ENCODE peak calls at places on chromosomes 4 and X, in six cellular contexts. S, T, Z, H, I and D are unnamed samples.

GRCh38 chrX:66110112-66110511 is 53.9 kb upstream of the HEPH start:
- DNase-seq in S (no peak), T (no peak), Z (peak; percentile 29), H (no peak), I (no peak), D (no peak)

GRCh38 chr4:173556398-173557131 is 26.5 kb upstream of the HAND2 start:
- DNase-seq in S (no peak), T (no peak), Z (no peak), H (no peak), I (no peak), D (no peak)

GRCh38 chrX:132004728-132005127 is 18.4 kb upstream of the STK26 start:
- DNase-seq in S (no peak), T (no peak), Z (no peak), H (no peak), I (no peak), D (no peak)

GRCh38 chr4:141246243-141246642 is 25.5 kb downstream of the ZNF330 start:
- DNase-seq in S (no peak), T (peak; percentile 72), Z (no peak), H (no peak), I (no peak), D (no peak)

GRCh38 chrX:105126201-105126600 is 94.3 kb downstream of the TEX13A start:
- DNase-seq in S (no peak), T (no peak), Z (no peak), H (no peak), I (no peak), D (no peak)

GRCh38 chrX:134431894-134432293 is 28.1 kb upstream of the HPRT1 start:
- DNase-seq in S (no peak), T (peak; percentile 39), Z (no peak), H (no peak), I (no peak), D (no peak)

GRCh38 chrX:120251471-120252011 is 929 bp downstream of the ZBTB33 start:
- DNase-seq in S (peak; percentile 30), T (peak; percentile 12), Z (peak; percentile 48), H (no peak), I (no peak), D (no peak)

GRCh38 chrX:53900623-53901022 is 143.7 kb downstream of the PHF8 start:
- DNase-seq in S (no peak), T (no peak), Z (no peak), H (no peak), I (no peak), D (no peak)

GRCh38 chr4:144701683-144702233 is 55.8 kb downstream of the HHIP start:
- DNase-seq in S (no peak), T (peak; percentile 26), Z (no peak), H (no peak), I (no peak), D (no peak)

GRCh38 chr4:70705146-70705855 is 16.5 kb upstream of the RUFY3 start:
- DNase-seq in S (peak; percentile 73), T (peak; percentile 44), Z (peak; percentile 66), H (peak; percentile 38), I (peak; percentile 88), D (peak; percentile 52)

GRCh38 chr4:40453912-40454311 is 118.8 kb downstream of the CHRNA9 start:
- DNase-seq in S (no peak), T (no peak), Z (no peak), H (no peak), I (no peak), D (no peak)

GRCh38 chr4:148834804-148835598 is 392.8 kb upstream of the NR3C2 start:
- DNase-seq in S (no peak), T (no peak), Z (no peak), H (no peak), I (no peak), D (peak; percentile 21)

GRCh38 chr4:30294295-30294694 is 425.9 kb upstream of the PCDH7 start:
- DNase-seq in S (no peak), T (no peak), Z (no peak), H (no peak), I (no peak), D (no peak)

GRCh38 chr4:48499551-48500066 is 9.6 kb downstream of the ZAR1 start:
- DNase-seq in S (no peak), T (no peak), Z (no peak), H (no peak), I (no peak), D (no peak)
- TF ChIP-seq CTCF in S (no peak), T (no peak), Z (no peak), H (no peak), I (no peak), D (no peak)

GRCh38 chrX:32293962-32294708 is 917.2 kb downstream of the DMD start:
- DNase-seq in S (no peak), T (no peak), Z (no peak), H (no peak), I (no peak), D (no peak)
- TF ChIP-seq CTCF in S (no peak), T (no peak), Z (no peak), H (no peak), I (no peak), D (no peak)

DNA sequence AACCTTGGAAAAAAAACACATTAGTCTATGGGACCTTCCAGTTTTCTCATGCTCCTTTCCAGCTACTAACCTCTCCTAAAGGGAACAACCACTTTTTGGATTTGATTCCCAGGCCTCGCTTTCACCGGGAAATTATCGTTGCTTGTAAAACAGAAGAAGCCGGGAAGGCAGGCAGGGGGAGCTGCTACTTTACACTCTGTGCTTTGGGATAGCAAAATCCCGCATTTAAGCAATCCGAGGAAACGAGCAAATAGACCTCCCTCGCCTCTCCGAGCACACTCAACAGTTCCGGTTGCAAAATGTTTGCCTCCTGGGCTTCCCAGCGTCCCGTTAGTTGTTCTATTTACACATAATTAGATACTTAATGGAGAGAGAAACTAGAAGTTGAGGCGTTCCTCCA is 1.2 kb downstream of the CD38 start:
- DNase-seq in S (peak; percentile 56), T (peak; percentile 42), Z (peak; percentile 33), H (no peak), I (no peak), D (no peak)
- TF ChIP-seq CTCF in S (peak; percentile 38), T (peak; percentile 20), Z (peak; percentile 16), H (no peak), I (peak; percentile 58), D (no peak)

DNA sequence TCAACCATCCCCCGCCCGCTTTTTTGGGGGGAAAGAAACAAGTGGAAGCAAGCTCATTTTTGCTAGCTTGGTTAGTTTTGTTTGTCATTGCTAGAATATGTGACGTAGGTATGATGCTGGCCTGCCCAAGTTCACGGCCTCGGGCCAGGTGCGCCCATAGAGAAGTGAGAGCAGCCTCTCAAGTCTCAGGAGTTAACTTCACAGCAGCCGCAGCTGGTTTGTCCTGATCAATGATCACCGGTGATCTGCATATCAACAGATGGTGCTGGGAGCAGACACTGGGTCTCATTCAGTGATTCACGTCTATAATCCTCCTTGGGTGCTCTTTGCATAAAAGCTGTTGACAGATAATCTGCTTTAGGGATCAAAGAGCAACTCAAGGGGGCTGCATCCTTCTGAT is 50.1 kb downstream of the ENPP6 start:
- DNase-seq in S (no peak), T (no peak), Z (no peak), H (no peak), I (no peak), D (no peak)
- TF ChIP-seq CTCF in S (no peak), T (no peak), Z (no peak), H (no peak), I (no peak), D (no peak)

GRCh38 chr4:186557061-186557460 is 1.7 kb upstream of the MTNR1A start:
- DNase-seq in S (no peak), T (no peak), Z (no peak), H (no peak), I (no peak), D (no peak)

GRCh38 chr4:186557486-186557885 is 2.1 kb upstream of the MTNR1A start:
- DNase-seq in S (no peak), T (peak; percentile 42), Z (no peak), H (no peak), I (no peak), D (no peak)

GRCh38 chr4:186554485-186554884 is 882 bp downstream of the MTNR1A start:
- DNase-seq in S (peak; percentile 57), T (peak; percentile 16), Z (no peak), H (no peak), I (peak; percentile 68), D (no peak)

GRCh38 chr4:186553717-186554116 is 1.6 kb downstream of the MTNR1A start:
- DNase-seq in S (peak; percentile 14), T (no peak), Z (no peak), H (no peak), I (peak; percentile 44), D (no peak)

GRCh38 chr4:186554890-186555827 is at the start of gene MTNR1A:
- DNase-seq in S (peak; percentile 37), T (peak; percentile 5), Z (no peak), H (no peak), I (peak; percentile 83), D (no peak)
- TF ChIP-seq CTCF in S (peak; percentile 46), T (no peak), Z (no peak), H (no peak), I (peak; percentile 35), D (no peak)

GRCh38 chr4:49002931-49003330 is 16.9 kb downstream of the CWH43 start:
- DNase-seq in S (no peak), T (no peak), Z (no peak), H (no peak), I (no peak), D (no peak)
- TF ChIP-seq CTCF in S (no peak), T (no peak), Z (no peak), H (no peak), I (no peak), D (no peak)

GRCh38 chrX:121407627-121408026 is 360.2 kb downstream of the GLUD2 start:
- DNase-seq in S (no peak), T (no peak), Z (no peak), H (no peak), I (no peak), D (no peak)
- TF ChIP-seq CTCF in S (no peak), T (no peak), Z (no peak), H (no peak), I (no peak), D (no peak)

DNA sequence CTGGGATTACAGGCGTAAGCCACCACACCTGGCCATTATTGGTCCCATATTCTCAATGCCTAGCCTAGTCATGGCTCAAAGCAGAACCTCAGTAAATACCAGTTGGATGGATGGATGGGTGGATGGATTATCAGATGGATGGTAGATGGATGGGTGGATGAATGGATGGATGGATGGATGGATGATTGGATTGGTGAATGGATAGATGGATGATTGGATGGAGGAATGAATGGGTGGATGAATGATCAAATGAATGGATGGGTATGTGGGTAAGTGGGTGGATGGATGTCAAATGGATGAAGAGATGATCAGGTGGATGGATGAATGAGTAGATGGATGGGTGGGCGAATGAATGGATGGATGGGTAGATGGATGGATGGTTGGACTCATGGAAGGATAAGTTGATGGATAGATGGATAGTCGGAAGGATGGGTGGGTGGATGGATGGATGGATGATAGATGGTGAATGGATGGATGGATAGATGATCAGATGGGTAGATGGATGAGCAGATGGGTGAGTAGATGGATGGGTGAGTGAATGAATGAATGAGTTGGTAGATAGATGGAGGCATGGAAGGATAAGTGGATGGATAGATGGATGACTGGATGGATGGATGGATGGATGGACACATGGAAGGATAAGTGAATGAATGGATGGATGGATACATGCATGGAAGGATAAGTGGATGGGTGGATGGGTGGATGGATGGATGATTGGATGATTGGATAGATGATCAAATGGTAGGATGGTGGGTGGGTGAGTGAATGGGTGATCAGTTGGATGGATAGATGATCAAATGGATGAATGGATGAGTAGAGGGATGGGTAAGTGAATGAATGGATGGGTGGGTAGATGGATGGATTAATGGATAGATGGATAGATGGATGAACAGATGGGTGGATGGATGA is 22.0 kb upstream of the RNF4 start:
- DNase-seq in S (no peak), T (no peak), Z (no peak), H (no peak), I (no peak), D (no peak)
- TF ChIP-seq CTCF in S (no peak), T (no peak), Z (no peak), H (no peak), I (no peak), D (no peak)